ENCODE peak calls at places on chromosomes 5 and 9, in eight cellular contexts. J is aorta, L is HFF-Myc, A is psoas muscle, G is IMR-90, H is astrocyte, U is fibroblast of the aortic adventitia, P is adrenal gland. Q is an unnamed sample.

GRCh38 chr9:131476777-131477345 is 25.9 kb upstream of the POMT1 start:
- DNase-seq in J (peak), L (no peak), A (peak), G (no peak), H (no peak), U (no peak), P (no peak), Q (no peak)

GRCh38 chr9:118701985-118702384 is 667.2 kb downstream of the BRINP1 start:
- DNase-seq in J (no peak), L (no peak), A (no peak), G (no peak), H (no peak), U (no peak), P (no peak), Q (no peak)

GRCh38 chr5:17897776-17898175 is 263.5 kb downstream of the TAF11L14 start:
- DNase-seq in J (no peak), L (no peak), A (no peak), G (no peak), H (no peak), U (no peak), P (no peak), Q (no peak)

GRCh38 chr5:38666668-38667498 is 110.4 kb upstream of the LIFR start:
- DNase-seq in J (no peak), L (no peak), A (peak), G (peak), H (peak), U (peak), P (peak), Q (no peak)

GRCh38 chr5:71620630-71621029 is 33.5 kb downstream of the MCCC2 start:
- DNase-seq in J (no peak), L (no peak), A (no peak), G (no peak), H (no peak), U (no peak), P (no peak), Q (no peak)

GRCh38 chr5:14741131-14741530 is 76.6 kb downstream of the OTULIN start:
- DNase-seq in J (no peak), L (no peak), A (no peak), G (no peak), H (no peak), U (no peak), P (no peak), Q (no peak)

GRCh38 chr5:59483971-59484472 is 409.5 kb downstream of the PDE4D start:
- DNase-seq in J (no peak), L (peak), A (no peak), G (peak), H (peak), U (no peak), P (no peak), Q (peak)

GRCh38 chr5:93164690-93165089 is 416.3 kb downstream of the NR2F1-AS1 start:
- DNase-seq in J (no peak), L (peak), A (no peak), G (peak), H (peak), U (peak), P (no peak), Q (peak)

GRCh38 chr5:177444106-177445051 is 2.2 kb upstream of the PRR7 start:
- DNase-seq in J (peak), L (no peak), A (no peak), G (no peak), H (no peak), U (no peak), P (no peak), Q (no peak)

GRCh38 chr9:2087500-2088313 is 72.6 kb downstream of the SMARCA2 start:
- DNase-seq in J (no peak), L (no peak), A (no peak), G (peak), H (peak), U (peak), P (no peak), Q (peak)

GRCh38 chr5:154243736-154244135 is 53.2 kb downstream of the GALNT10 start:
- DNase-seq in J (no peak), L (no peak), A (no peak), G (peak), H (peak), U (peak), P (no peak), Q (no peak)

GRCh38 chr9:16884952-16885513 is 14.6 kb upstream of the BNC2 start:
- DNase-seq in J (no peak), L (peak), A (no peak), G (peak), H (peak), U (peak), P (no peak), Q (no peak)

GRCh38 chr9:84556556-84556955 is 113.0 kb upstream of the NTRK2 start:
- DNase-seq in J (no peak), L (no peak), A (no peak), G (no peak), H (no peak), U (no peak), P (no peak), Q (no peak)

GRCh38 chr9:113609562-113610318 is 146.2 kb downstream of the RGS3 start:
- DNase-seq in J (peak), L (no peak), A (peak), G (peak), H (no peak), U (peak), P (peak), Q (no peak)

GRCh38 chr9:90296539-90296938 is 346.1 kb downstream of the DIRAS2 start:
- DNase-seq in J (no peak), L (no peak), A (no peak), G (no peak), H (no peak), U (peak), P (no peak), Q (no peak)

GRCh38 chr5:72633649-72634048 is 126.4 kb upstream of the ZNF366 start:
- DNase-seq in J (no peak), L (peak), A (no peak), G (peak), H (peak), U (peak), P (no peak), Q (no peak)

GRCh38 chr5:157308826-157309465 is 43.0 kb downstream of the CYFIP2 start:
- DNase-seq in J (no peak), L (no peak), A (no peak), G (no peak), H (no peak), U (peak), P (no peak), Q (no peak)

GRCh38 chr5:158435161-158435616 is 576.2 kb upstream of the CLINT1 start:
- DNase-seq in J (no peak), L (no peak), A (no peak), G (no peak), H (peak), U (no peak), P (no peak), Q (no peak)

GRCh38 chr9:136550439-136551085 is 4.7 kb upstream of the NOTCH1 start:
- DNase-seq in J (no peak), L (no peak), A (no peak), G (no peak), H (no peak), U (no peak), P (no peak), Q (no peak)

GRCh38 chr9:89173072-89173471 is 5.5 kb downstream of the SHC3 start:
- DNase-seq in J (no peak), L (no peak), A (no peak), G (no peak), H (no peak), U (no peak), P (no peak), Q (no peak)

GRCh38 chr5:14580037-14581034 is 1.3 kb upstream of the OTULINL start:
- DNase-seq in J (no peak), L (peak), A (no peak), G (no peak), H (peak), U (peak), P (no peak), Q (no peak)

GRCh38 chr9:135992486-135993408 is 31.6 kb upstream of the UBAC1 start:
- DNase-seq in J (peak), L (no peak), A (peak), G (peak), H (peak), U (peak), P (peak), Q (no peak)

GRCh38 chr9:16136961-16137360 is 584.1 kb downstream of the CCDC171 start:
- DNase-seq in J (no peak), L (no peak), A (peak), G (peak), H (peak), U (peak), P (no peak), Q (no peak)

GRCh38 chr9:91089405-91090131 is 272.1 kb downstream of the AUH start:
- DNase-seq in J (no peak), L (no peak), A (no peak), G (peak), H (peak), U (peak), P (peak), Q (no peak)

GRCh38 chr5:141850183-141850768 is 27.9 kb downstream of the PCDH1 start:
- DNase-seq in J (no peak), L (no peak), A (no peak), G (peak), H (no peak), U (peak), P (peak), Q (no peak)

GRCh38 chr9:76863832-76864231 is 42.1 kb downstream of the PRUNE2 start:
- DNase-seq in J (no peak), L (no peak), A (no peak), G (no peak), H (no peak), U (no peak), P (no peak), Q (no peak)

GRCh38 chr9:112569186-112569585 is 82.6 kb downstream of the KIAA1958 start:
- DNase-seq in J (no peak), L (peak), A (no peak), G (peak), H (peak), U (peak), P (no peak), Q (no peak)

GRCh38 chr9:109416135-109416706 is 81.9 kb downstream of the PTPN3 start:
- DNase-seq in J (no peak), L (no peak), A (no peak), G (no peak), H (no peak), U (no peak), P (no peak), Q (no peak)

GRCh38 chr9:120869726-120870125 is 7.3 kb downstream of the PHF19 start:
- DNase-seq in J (no peak), L (no peak), A (no peak), G (no peak), H (no peak), U (no peak), P (no peak), Q (no peak)

GRCh38 chr5:179217956-179218355 is 127.3 kb downstream of the ADAMTS2 start:
- DNase-seq in J (no peak), L (no peak), A (no peak), G (no peak), H (no peak), U (no peak), P (no peak), Q (no peak)

GRCh38 chr5:52710310-52710971 is 77.3 kb upstream of the ITGA1 start:
- DNase-seq in J (no peak), L (no peak), A (no peak), G (no peak), H (no peak), U (no peak), P (no peak), Q (no peak)

GRCh38 chr5:178644826-178645545 is 18.1 kb upstream of the CLK4 start:
- DNase-seq in J (no peak), L (peak), A (no peak), G (no peak), H (peak), U (no peak), P (no peak), Q (no peak)

GRCh38 chr5:142716963-142717362 is 31.1 kb upstream of the FGF1 start:
- DNase-seq in J (peak), L (no peak), A (no peak), G (peak), H (peak), U (peak), P (peak), Q (no peak)

GRCh38 chr5:9149988-9150387 is 395.9 kb downstream of the SEMA5A start:
- DNase-seq in J (no peak), L (peak), A (no peak), G (peak), H (peak), U (peak), P (no peak), Q (peak)

GRCh38 chr5:141872496-141873356 is 5.5 kb downstream of the PCDH1 start:
- DNase-seq in J (peak), L (no peak), A (no peak), G (no peak), H (no peak), U (no peak), P (no peak), Q (no peak)

GRCh38 chr5:122846051-122846567 is 696 bp downstream of the SNX24 start:
- DNase-seq in J (no peak), L (no peak), A (no peak), G (peak), H (peak), U (peak), P (no peak), Q (peak)

DNA sequence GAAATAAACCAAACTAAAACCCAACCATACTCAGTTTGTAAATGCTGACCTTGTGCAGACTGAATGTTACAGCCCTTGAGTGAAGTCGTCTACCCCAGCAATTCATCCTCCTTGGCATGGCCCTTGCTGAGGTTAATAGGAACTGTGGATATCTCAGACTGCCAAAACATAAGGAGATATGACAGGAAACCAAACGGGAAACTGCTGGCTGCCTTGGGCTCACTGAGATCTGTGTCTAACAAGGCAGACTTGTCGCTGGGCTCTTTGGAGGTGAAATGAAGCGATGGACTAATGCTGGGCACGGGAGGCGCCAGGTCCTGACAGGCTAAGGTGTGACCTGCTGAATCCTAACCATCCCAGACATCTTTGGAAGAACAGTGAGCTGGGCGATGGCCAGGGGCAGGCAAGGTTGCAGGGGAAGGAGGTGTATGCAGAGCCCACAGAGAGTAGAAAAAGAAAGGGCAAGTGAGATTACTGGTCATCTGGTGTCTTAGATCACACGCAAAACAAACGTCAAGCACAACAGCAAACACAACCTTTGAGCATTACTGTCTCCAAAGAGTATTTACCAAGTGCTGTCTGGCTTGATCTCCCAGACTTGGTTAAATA is 44.6 kb upstream of the ALDH1A1 start:
- DNase-seq in J (no peak), L (no peak), A (no peak), G (no peak), H (no peak), U (no peak), P (peak), Q (no peak)
- H3K4me3 ChIP-seq in J (no peak), L (no peak), A (no peak), G (no peak), H (no peak), U (no peak), P (no peak), Q (no peak)

DNA sequence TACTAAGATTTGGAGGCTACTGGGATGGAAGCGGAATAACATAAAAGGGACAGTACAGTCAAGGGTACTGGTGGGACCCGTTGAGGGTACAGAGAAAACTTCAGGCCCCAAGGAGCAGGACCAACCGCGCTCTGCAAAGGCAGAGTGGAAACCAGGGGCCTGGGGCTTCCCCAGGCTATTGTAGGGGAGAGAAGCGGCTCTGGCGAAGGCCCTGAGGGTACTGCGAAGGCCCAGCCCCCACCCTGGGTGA is 449 bp downstream of the TPM2 start:
- DNase-seq in J (no peak), L (no peak), A (no peak), G (no peak), H (no peak), U (no peak), P (no peak), Q (no peak)
- H3K4me3 ChIP-seq in J (peak), L (peak), A (peak), G (peak), H (peak), U (peak), P (no peak), Q (peak)

DNA sequence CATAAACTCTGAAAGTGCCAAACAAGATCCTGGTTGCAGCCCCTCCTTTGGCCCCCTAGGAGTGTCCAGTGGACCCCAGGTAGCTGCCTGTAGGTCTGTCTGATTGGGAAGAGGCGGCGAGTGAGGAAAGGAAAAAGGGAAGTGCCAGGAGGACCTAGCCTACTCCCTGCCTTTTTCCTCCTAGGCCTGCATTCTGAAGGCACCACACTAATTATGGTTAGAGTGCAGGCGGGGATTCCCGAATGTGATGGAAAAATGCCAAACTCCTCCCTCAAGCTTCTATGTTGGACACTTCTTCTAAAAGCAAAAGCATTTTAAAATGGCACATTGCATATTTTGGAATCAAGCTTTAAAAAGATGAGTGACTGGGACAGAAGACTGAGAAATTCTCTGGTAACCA is 83.2 kb upstream of the SMIM15 start:
- DNase-seq in J (no peak), L (no peak), A (no peak), G (peak), H (peak), U (peak), P (no peak), Q (no peak)
- H3K4me3 ChIP-seq in J (no peak), L (no peak), A (no peak), G (no peak), H (no peak), U (no peak), P (no peak), Q (no peak)

GRCh38 chr5:151682751-151683331 is 3.9 kb downstream of the SPARC start:
- DNase-seq in J (no peak), L (no peak), A (peak), G (peak), H (no peak), U (peak), P (peak), Q (no peak)
- H3K4me3 ChIP-seq in J (peak), L (peak), A (peak), G (peak), H (peak), U (peak), P (no peak), Q (no peak)

GRCh38 chr5:167943353-167943752 is 348.1 kb upstream of the WWC1 start:
- DNase-seq in J (no peak), L (no peak), A (no peak), G (no peak), H (no peak), U (no peak), P (no peak), Q (no peak)
- H3K4me3 ChIP-seq in J (no peak), L (no peak), A (no peak), G (no peak), H (no peak), U (no peak), P (no peak), Q (no peak)

GRCh38 chr5:100855295-100855694 is 47.8 kb downstream of the ST8SIA4 start:
- DNase-seq in J (no peak), L (no peak), A (no peak), G (no peak), H (no peak), U (no peak), P (no peak), Q (no peak)

GRCh38 chr5:100852988-100853449 is 50.1 kb downstream of the ST8SIA4 start:
- DNase-seq in J (no peak), L (no peak), A (no peak), G (no peak), H (no peak), U (no peak), P (no peak), Q (no peak)

GRCh38 chr5:100855940-100856339 is 47.1 kb downstream of the ST8SIA4 start:
- DNase-seq in J (no peak), L (no peak), A (no peak), G (no peak), H (no peak), U (no peak), P (no peak), Q (no peak)

GRCh38 chr5:100853582-100853981 is 49.5 kb downstream of the ST8SIA4 start:
- DNase-seq in J (no peak), L (no peak), A (no peak), G (no peak), H (no peak), U (no peak), P (no peak), Q (no peak)

DNA sequence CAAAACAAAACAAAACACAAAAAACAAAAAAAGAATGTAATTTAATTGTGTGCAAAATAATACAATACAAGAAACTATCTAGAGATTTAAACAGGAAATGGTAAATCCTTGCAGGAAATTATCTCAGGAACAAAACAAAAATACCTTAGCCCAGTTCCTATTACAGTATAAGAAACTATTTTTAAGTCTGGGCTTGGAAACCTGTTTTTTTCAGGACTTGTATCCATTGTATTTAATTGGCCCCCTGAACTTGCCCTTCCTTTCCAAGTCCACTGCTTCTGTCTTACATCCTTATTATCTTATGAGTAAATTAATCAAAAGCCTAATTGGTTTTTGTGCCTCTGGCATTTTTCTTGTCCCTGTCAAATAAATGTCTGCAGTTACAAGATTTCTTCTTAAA is 48.5 kb downstream of the ST8SIA4 start:
- DNase-seq in J (no peak), L (no peak), A (no peak), G (no peak), H (no peak), U (no peak), P (no peak), Q (no peak)
- H3K4me3 ChIP-seq in J (no peak), L (no peak), A (no peak), G (no peak), H (no peak), U (no peak), P (no peak), Q (no peak)

DNA sequence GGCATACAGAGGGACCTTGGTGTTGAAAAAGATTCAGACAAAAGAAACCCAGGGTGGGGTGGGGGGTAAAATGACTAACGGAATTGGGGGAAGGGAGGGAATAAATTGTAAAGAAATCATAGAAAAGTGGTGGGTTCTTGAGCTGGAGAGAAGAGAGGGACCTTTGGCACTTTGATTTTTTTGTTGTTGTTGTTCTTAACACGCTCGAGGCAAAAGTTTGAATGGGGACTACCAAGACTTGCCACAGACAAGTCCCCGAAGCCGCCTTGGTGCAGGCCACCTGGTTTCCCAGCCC is 616 bp downstream of the VCAN start:
- DNase-seq in J (no peak), L (no peak), A (no peak), G (no peak), H (no peak), U (peak), P (no peak), Q (no peak)
- H3K4me3 ChIP-seq in J (peak), L (peak), A (peak), G (peak), H (peak), U (peak), P (no peak), Q (peak)

Q was measured in epithelial cell of proximal tubule.